ENCODE peak calls at places on chromosomes 1 and 21, in four cellular contexts. O, W, S and F are unnamed samples.

GRCh38 chr1:94617139-94617805 is 75.7 kb upstream of the F3 start:
- DNase-seq in S (no peak), O (no peak), W (no peak), F (no peak)

GRCh38 chr1:107648071-107648470 is 316.9 kb downstream of the VAV3 start:
- DNase-seq in W (no peak), S (no peak), O (no peak), F (no peak)

GRCh38 chr1:77966291-77966690 is 12.6 kb downstream of the FUBP1 start:
- DNase-seq in O (no peak), S (no peak), W (no peak), F (no peak)

GRCh38 chr21:14560555-14560954 is 14.4 kb upstream of the SAMSN1 start:
- DNase-seq in O (no peak), S (no peak), W (no peak), F (no peak)

GRCh38 chr21:16573581-16573980 is 843.8 kb downstream of the USP25 start:
- DNase-seq in W (no peak), S (peak; percentile 54), O (no peak), F (no peak)

GRCh38 chr1:223700942-223701637 is 11.2 kb upstream of the CAPN2 start:
- DNase-seq in S (peak; percentile 78), W (no peak), O (peak; percentile 90), F (peak; percentile 86)

GRCh38 chr1:84436907-84437667 is 38.8 kb downstream of the DNASE2B start:
- DNase-seq in W (peak; percentile 4), S (no peak), O (no peak), F (no peak)

GRCh38 chr1:7666249-7666648 is 104.8 kb upstream of the VAMP3 start:
- DNase-seq in W (no peak), S (no peak), O (no peak), F (no peak)

GRCh38 chr1:111961773-111962565 is 27.5 kb downstream of the KCND3 start:
- DNase-seq in S (no peak), W (peak; percentile 21), O (no peak), F (no peak)

GRCh38 chr1:92481598-92482403 is 4.9 kb downstream of the GFI1 start:
- DNase-seq in O (no peak), W (no peak), S (peak; percentile 37), F (no peak)

GRCh38 chr21:33449650-33450049 is 30.1 kb downstream of the TMEM50B start:
- DNase-seq in S (no peak), W (no peak), O (no peak), F (no peak)

GRCh38 chr1:13543451-13543911 is 29.7 kb upstream of the LRRC38 start:
- DNase-seq in O (no peak), W (no peak), S (no peak), F (no peak)

GRCh38 chr1:80799457-80799856 is 1001.3 kb upstream of the ADGRL2 start:
- DNase-seq in S (no peak), W (no peak), O (no peak), F (no peak)